ENCODE peak calls at places on chromosomes 1 and 21, in six cellular contexts. G is K562, X is H1, J is GM12891, P is GM12878, W is HepG2. K is an unnamed sample.

GRCh38 chr1:201483373-201483949 is 14.5 kb upstream of the PHLDA3 start:
- DNase-seq in X (no peak), G (no peak), W (no peak), J (no peak), P (no peak), K (no peak)

GRCh38 chr1:118201524-118201923 is 16.5 kb upstream of the SPAG17 start:
- DNase-seq in W (no peak), G (no peak), P (peak), J (no peak), X (no peak), K (no peak)

GRCh38 chr21:36929622-36930021 is 36.8 kb downstream of the HLCS start:
- DNase-seq in W (no peak), J (no peak), P (no peak), G (no peak), X (no peak), K (no peak)

GRCh38 chr1:33280091-33280661 is 23.9 kb downstream of the ZNF362 start:
- DNase-seq in X (no peak), P (no peak), G (peak), J (no peak), W (no peak), K (no peak)

GRCh38 chr1:112992780-112993179 is 36.8 kb upstream of the SLC16A1 start:
- DNase-seq in J (no peak), X (no peak), W (no peak), G (no peak), P (no peak), K (no peak)

GRCh38 chr1:202411421-202411820 is 62.9 kb downstream of the PPP1R12B start:
- DNase-seq in G (no peak), X (no peak), P (no peak), W (no peak), J (no peak), K (no peak)

GRCh38 chr1:237864338-237865244 is 26.1 kb downstream of the ZP4 start:
- DNase-seq in J (peak), P (peak), W (peak), X (peak), G (peak), K (peak)

GRCh38 chr1:209675567-209676154 is 449 bp downstream of the G0S2 start:
- DNase-seq in W (no peak), J (no peak), X (no peak), P (no peak), G (no peak), K (no peak)

GRCh38 chr1:22283596-22283995 is 140.7 kb upstream of the WNT4 start:
- DNase-seq in X (no peak), W (no peak), J (no peak), G (no peak), P (no peak), K (no peak)

GRCh38 chr1:214957330-214958137 is 125.0 kb upstream of the KCNK2 start:
- DNase-seq in G (no peak), X (no peak), W (no peak), J (no peak), P (no peak), K (no peak)

GRCh38 chr1:63969461-63969893 is 195.7 kb downstream of the ROR1 start:
- DNase-seq in W (no peak), P (no peak), X (no peak), G (no peak), J (no peak), K (no peak)

GRCh38 chr1:93324486-93325464 is 20.9 kb upstream of the DR1 start:
- DNase-seq in J (no peak), W (no peak), P (no peak), X (no peak), G (no peak), K (no peak)

GRCh38 chr1:81670286-81670685 is 130.4 kb upstream of the ADGRL2 start:
- DNase-seq in W (no peak), J (no peak), G (no peak), X (no peak), P (no peak), K (no peak)

GRCh38 chr1:212977781-212978645 is 27.7 kb downstream of the VASH2 start:
- DNase-seq in P (peak), J (no peak), X (no peak), G (no peak), W (no peak), K (no peak)

GRCh38 chr21:34642211-34643075 is 26.4 kb upstream of the CLIC6 start:
- DNase-seq in X (no peak), W (no peak), P (peak), G (no peak), J (peak), K (no peak)

GRCh38 chr1:159931101-159931816 is 6.0 kb upstream of the TAGLN2 start:
- DNase-seq in P (no peak), J (no peak), G (no peak), X (no peak), W (no peak), K (no peak)

GRCh38 chr1:212498243-212498642 is 65.5 kb downstream of the NENF start:
- DNase-seq in G (no peak), J (no peak), P (no peak), X (no peak), W (no peak), K (no peak)

GRCh38 chr1:89179343-89179742 is 3.5 kb upstream of the GBP7 start:
- DNase-seq in P (no peak), G (no peak), W (no peak), J (no peak), X (no peak), K (no peak)

GRCh38 chr1:19360026-19360813 is 48.1 kb downstream of the SLC66A1 start:
- DNase-seq in P (no peak), X (no peak), J (no peak), G (no peak), W (no peak), K (no peak)

GRCh38 chr1:78527706-78528105 is 36.9 kb downstream of the PTGFR start:
- DNase-seq in P (no peak), W (no peak), X (no peak), J (no peak), G (no peak), K (no peak)

GRCh38 chr1:172397221-172397620 is 23.3 kb upstream of the C1orf105 start:
- DNase-seq in W (no peak), P (no peak), J (no peak), G (no peak), X (no peak), K (no peak)

GRCh38 chr21:41141031-41141457 is 26.9 kb upstream of the BACE2 start:
- DNase-seq in J (no peak), W (no peak), X (no peak), P (no peak), G (no peak), K (no peak)

GRCh38 chr1:246503341-246503740 is 3.7 kb downstream of the SMYD3 start:
- DNase-seq in G (no peak), X (no peak), W (no peak), P (no peak), J (no peak), K (no peak)

GRCh38 chr21:40905251-40905650 is 58.3 kb upstream of the DSCAM start:
- DNase-seq in P (no peak), X (no peak), J (no peak), G (no peak), W (no peak), K (no peak)

GRCh38 chr1:218585565-218586184 is 240.5 kb downstream of the TGFB2 start:
- DNase-seq in J (no peak), P (no peak), G (no peak), X (peak), W (no peak), K (no peak)

GRCh38 chr21:42061195-42061865 is 9.8 kb upstream of the UMODL1 start:
- DNase-seq in G (no peak), W (no peak), X (no peak), P (peak), J (peak), K (peak)

GRCh38 chr1:182301467-182302198 is 90.0 kb downstream of the GLUL start:
- DNase-seq in P (no peak), X (no peak), W (peak), G (peak), J (no peak), K (no peak)

GRCh38 chr1:40786171-40786994 is 2.8 kb downstream of the KCNQ4 start:
- DNase-seq in W (no peak), P (no peak), G (no peak), J (no peak), X (no peak), K (no peak)

GRCh38 chr1:55446351-55446750 is 231.2 kb upstream of the USP24 start:
- DNase-seq in X (no peak), P (no peak), J (no peak), G (no peak), W (no peak), K (no peak)

GRCh38 chr21:46425566-46425965 is 33.1 kb upstream of the DIP2A start:
- DNase-seq in J (no peak), W (no peak), P (no peak), G (no peak), X (no peak), K (no peak)

GRCh38 chr21:42237577-42237976 is 18.6 kb downstream of the ABCG1 start:
- DNase-seq in J (no peak), X (no peak), P (no peak), G (no peak), W (no peak), K (no peak)

GRCh38 chr1:201295861-201296260 is 12.6 kb downstream of the PKP1 start:
- DNase-seq in X (no peak), J (no peak), G (no peak), P (no peak), W (no peak), K (no peak)

GRCh38 chr21:36377391-36377842 is 7.8 kb upstream of the CHAF1B start:
- DNase-seq in W (no peak), J (no peak), X (no peak), P (no peak), G (no peak), K (no peak)

GRCh38 chr1:223312705-223313414 is 51.1 kb downstream of the SUSD4 start:
- DNase-seq in G (no peak), J (no peak), X (no peak), W (no peak), P (no peak), K (no peak)

GRCh38 chr21:37828515-37828914 is 87.7 kb downstream of the KCNJ6 start:
- DNase-seq in P (no peak), X (no peak), G (no peak), W (no peak), J (no peak), K (no peak)

DNA sequence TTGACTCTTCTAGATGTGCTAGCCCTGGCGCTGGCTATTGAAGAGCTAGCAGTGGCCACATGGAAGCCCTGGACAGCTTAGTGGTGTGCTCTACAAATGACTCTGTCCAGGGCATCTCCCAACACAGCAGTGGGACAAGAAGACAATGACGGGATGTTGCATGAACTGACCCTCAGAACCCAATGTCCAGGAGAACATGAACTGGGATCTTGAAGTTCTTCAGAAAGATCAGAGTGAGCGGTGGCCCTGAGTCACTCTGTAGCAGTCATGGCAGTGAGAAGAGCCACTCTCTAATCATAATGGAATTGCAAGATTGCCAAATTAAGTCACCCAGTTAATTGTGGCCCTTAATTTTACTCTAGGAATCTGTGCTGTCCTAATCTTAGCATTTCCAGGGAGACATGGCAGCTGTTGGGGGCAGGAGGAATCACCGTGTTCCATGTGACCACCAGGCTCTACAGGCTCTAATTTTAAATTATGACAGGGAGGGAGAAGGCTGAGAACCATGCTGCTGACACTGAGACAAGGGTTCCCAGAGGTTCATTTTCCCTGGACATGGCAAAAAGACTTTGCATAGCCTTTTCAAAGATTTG is 10.2 kb upstream of the OBSCN start:
- DNase-seq in P (no peak), G (no peak), X (no peak), J (no peak), W (no peak), K (no peak)
- TF ChIP-seq POLR2A in P (no peak), G (no peak), X (no peak), J (no peak), W (no peak), K (no peak)

GRCh38 chr1:39490596-39491145 is 765 bp upstream of the BMP8A start:
- DNase-seq in G (peak), P (no peak), X (no peak), J (peak), W (no peak), K (no peak)

GRCh38 chr1:39488801-39489566 is 2.5 kb upstream of the BMP8A start:
- DNase-seq in G (no peak), X (no peak), J (no peak), W (no peak), P (no peak), K (no peak)

GRCh38 chr1:39488012-39488545 is 3.4 kb upstream of the BMP8A start:
- DNase-seq in J (no peak), W (no peak), G (no peak), P (no peak), X (no peak), K (no peak)

GRCh38 chr1:39489567-39490239 is 1.7 kb upstream of the BMP8A start:
- DNase-seq in X (no peak), P (no peak), W (no peak), G (no peak), J (no peak), K (no peak)

GRCh38 chr1:39491146-39491921 is at the start of gene BMP8A:
- DNase-seq in X (no peak), J (peak), G (peak), P (no peak), W (peak), K (peak)
- TF ChIP-seq POLR2AphosphoS5 in X (no peak), J (no peak), G (no peak), P (no peak), W (no peak), K (no peak)

DNA sequence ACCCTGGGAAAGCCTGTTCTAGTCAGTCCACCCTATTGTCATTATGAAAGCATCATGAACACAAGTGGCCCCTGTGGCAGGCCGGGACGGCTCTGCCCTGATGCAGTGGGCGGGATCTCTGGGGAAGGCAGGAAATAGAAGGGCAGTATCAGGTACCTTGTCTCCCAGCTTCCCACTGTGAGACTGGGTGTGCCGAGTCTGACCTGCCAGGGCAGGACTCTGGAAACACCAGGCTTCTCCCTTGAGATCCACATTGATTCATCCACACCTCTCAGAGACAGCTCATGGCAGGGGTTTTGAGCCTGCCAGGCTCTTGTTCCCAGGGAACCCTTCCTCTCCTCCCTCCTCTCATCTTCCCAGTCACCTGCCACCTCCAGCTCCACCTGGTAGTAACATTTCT is 24.5 kb upstream of the GNPAT start:
- DNase-seq in W (no peak), X (no peak), P (no peak), J (no peak), G (no peak), K (no peak)
- TF ChIP-seq TAF1 in W (no peak), X (no peak), P (no peak), J (no peak), G (no peak), K (no peak)

GRCh38 chr1:152166966-152167365 is 7.9 kb upstream of the RPTN start:
- DNase-seq in X (no peak), J (no peak), W (no peak), P (no peak), G (no peak), K (no peak)

GRCh38 chr1:152165291-152166077 is 6.5 kb upstream of the RPTN start:
- DNase-seq in X (no peak), G (no peak), P (no peak), W (no peak), J (no peak), K (no peak)

GRCh38 chr1:152167835-152168534 is 9.0 kb upstream of the RPTN start:
- DNase-seq in J (no peak), X (no peak), P (no peak), G (no peak), W (peak), K (no peak)

GRCh38 chr1:152162826-152163463 is 3.9 kb upstream of the RPTN start:
- DNase-seq in X (no peak), W (peak), J (no peak), G (no peak), P (no peak), K (no peak)

DNA sequence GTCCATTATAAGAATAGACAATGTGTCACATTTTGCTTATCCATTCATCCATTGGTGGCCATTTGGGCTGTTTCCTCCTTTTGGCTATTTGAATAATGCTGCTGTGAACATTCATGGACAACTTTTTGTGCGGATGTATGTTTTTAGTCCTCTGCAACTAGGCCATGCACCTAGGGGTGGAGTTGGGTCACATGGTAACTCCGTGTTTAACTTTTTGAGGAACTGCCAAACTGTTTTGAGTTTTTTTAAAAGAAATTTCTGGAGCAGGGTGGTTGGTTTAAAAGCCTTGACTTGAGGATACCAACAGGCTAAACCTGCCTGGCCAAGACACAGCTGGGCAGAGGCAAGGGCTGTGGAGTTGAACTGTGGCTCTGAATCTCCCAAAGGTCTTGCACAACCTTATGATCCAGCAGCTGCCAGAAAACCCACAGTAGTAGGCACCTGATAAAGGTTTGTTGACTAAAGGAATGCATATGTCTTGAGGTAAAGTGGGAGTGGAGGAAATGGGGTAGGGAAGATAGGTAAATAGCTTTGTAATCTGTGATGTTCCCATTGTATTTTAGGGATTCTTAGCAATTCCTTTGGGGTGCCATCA is 5.6 kb upstream of the RPTN start:
- DNase-seq in W (no peak), X (no peak), P (no peak), G (no peak), J (no peak), K (no peak)
- TF ChIP-seq POLR2A in W (no peak), X (no peak), P (no peak), G (no peak), J (no peak), K (no peak)

K was measured in GM12892.